ENCODE peak calls at places on chromosomes 6 and 20, in nine cellular contexts. One of them, this sample, is unnamed.

GRCh38 chr20:61300741-61301140 is 48.7 kb downstream of the CDH4 start:
- DNase-seq in GM23338: no peak
- DNase-seq in astrocyte: no peak
- DNase-seq in CD4-positive, alpha-beta T cell: no peak
- DNase-seq in cardiac muscle cell: no peak
- DNase-seq in mammary epithelial cell: no peak
- DNase-seq in SK-N-SH: no peak
- DNase-seq in heart left ventricle: no peak
- DNase-seq in psoas muscle: no peak
- DNase-seq in this sample: no peak

GRCh38 chr6:119241124-119241491 is 108.5 kb downstream of the MAN1A1 start:
- DNase-seq in GM23338: no peak
- DNase-seq in astrocyte: peak
- DNase-seq in CD4-positive, alpha-beta T cell: no peak
- DNase-seq in cardiac muscle cell: no peak
- DNase-seq in mammary epithelial cell: no peak
- DNase-seq in SK-N-SH: no peak
- DNase-seq in heart left ventricle: no peak
- DNase-seq in psoas muscle: no peak
- DNase-seq in this sample: no peak

GRCh38 chr20:35410613-35411012 is 1.2 kb downstream of the UQCC1 start:
- DNase-seq in GM23338: no peak
- DNase-seq in astrocyte: no peak
- DNase-seq in CD4-positive, alpha-beta T cell: no peak
- DNase-seq in cardiac muscle cell: no peak
- DNase-seq in mammary epithelial cell: no peak
- DNase-seq in SK-N-SH: no peak
- DNase-seq in heart left ventricle: no peak
- DNase-seq in psoas muscle: no peak
- DNase-seq in this sample: no peak

GRCh38 chr6:88982720-88983119 is 19.3 kb upstream of the RNGTT start:
- DNase-seq in GM23338: peak
- DNase-seq in astrocyte: peak
- DNase-seq in CD4-positive, alpha-beta T cell: no peak
- DNase-seq in cardiac muscle cell: peak
- DNase-seq in mammary epithelial cell: peak
- DNase-seq in SK-N-SH: peak
- DNase-seq in heart left ventricle: peak
- DNase-seq in psoas muscle: peak
- DNase-seq in this sample: no peak

GRCh38 chr6:47294990-47295389 is 14.7 kb downstream of the TNFRSF21 start:
- DNase-seq in GM23338: no peak
- DNase-seq in astrocyte: no peak
- DNase-seq in CD4-positive, alpha-beta T cell: no peak
- DNase-seq in cardiac muscle cell: peak
- DNase-seq in mammary epithelial cell: no peak
- DNase-seq in SK-N-SH: no peak
- DNase-seq in heart left ventricle: no peak
- DNase-seq in psoas muscle: no peak
- DNase-seq in this sample: no peak

GRCh38 chr20:3461191-3461874 is 9.5 kb upstream of the ATRN start:
- DNase-seq in GM23338: peak
- DNase-seq in astrocyte: no peak
- DNase-seq in CD4-positive, alpha-beta T cell: no peak
- DNase-seq in cardiac muscle cell: no peak
- DNase-seq in mammary epithelial cell: no peak
- DNase-seq in SK-N-SH: no peak
- DNase-seq in heart left ventricle: no peak
- DNase-seq in psoas muscle: no peak
- DNase-seq in this sample: no peak

GRCh38 chr6:81451787-81452186 is 300.7 kb downstream of the TENT5A start:
- DNase-seq in GM23338: peak
- DNase-seq in astrocyte: peak
- DNase-seq in CD4-positive, alpha-beta T cell: no peak
- DNase-seq in cardiac muscle cell: no peak
- DNase-seq in mammary epithelial cell: peak
- DNase-seq in SK-N-SH: no peak
- DNase-seq in heart left ventricle: peak
- DNase-seq in psoas muscle: no peak
- DNase-seq in this sample: no peak

GRCh38 chr6:167734662-167735497 is 91.8 kb upstream of the AFDN start:
- DNase-seq in GM23338: no peak
- DNase-seq in astrocyte: no peak
- DNase-seq in CD4-positive, alpha-beta T cell: no peak
- DNase-seq in cardiac muscle cell: no peak
- DNase-seq in mammary epithelial cell: no peak
- DNase-seq in SK-N-SH: no peak
- DNase-seq in heart left ventricle: no peak
- DNase-seq in psoas muscle: no peak
- DNase-seq in this sample: no peak

GRCh38 chr20:40080059-40080652 is 608.9 kb downstream of the MAFB start:
- DNase-seq in GM23338: peak
- DNase-seq in astrocyte: no peak
- DNase-seq in CD4-positive, alpha-beta T cell: no peak
- DNase-seq in cardiac muscle cell: no peak
- DNase-seq in mammary epithelial cell: no peak
- DNase-seq in SK-N-SH: no peak
- DNase-seq in heart left ventricle: no peak
- DNase-seq in psoas muscle: no peak
- DNase-seq in this sample: no peak

GRCh38 chr20:40082436-40082835 is 606.6 kb downstream of the MAFB start:
- DNase-seq in GM23338: no peak
- DNase-seq in astrocyte: no peak
- DNase-seq in CD4-positive, alpha-beta T cell: no peak
- DNase-seq in cardiac muscle cell: no peak
- DNase-seq in mammary epithelial cell: no peak
- DNase-seq in SK-N-SH: no peak
- DNase-seq in heart left ventricle: no peak
- DNase-seq in psoas muscle: no peak
- DNase-seq in this sample: no peak

GRCh38 chr20:40087496-40087895 is 601.5 kb downstream of the MAFB start:
- DNase-seq in GM23338: no peak
- DNase-seq in astrocyte: no peak
- DNase-seq in CD4-positive, alpha-beta T cell: no peak
- DNase-seq in cardiac muscle cell: no peak
- DNase-seq in mammary epithelial cell: no peak
- DNase-seq in SK-N-SH: no peak
- DNase-seq in heart left ventricle: no peak
- DNase-seq in psoas muscle: no peak
- DNase-seq in this sample: no peak

GRCh38 chr20:40085513-40085912 is 603.5 kb downstream of the MAFB start:
- DNase-seq in GM23338: no peak
- DNase-seq in astrocyte: no peak
- DNase-seq in CD4-positive, alpha-beta T cell: no peak
- DNase-seq in cardiac muscle cell: no peak
- DNase-seq in mammary epithelial cell: no peak
- DNase-seq in SK-N-SH: no peak
- DNase-seq in heart left ventricle: no peak
- DNase-seq in psoas muscle: no peak
- DNase-seq in this sample: no peak

DNA sequence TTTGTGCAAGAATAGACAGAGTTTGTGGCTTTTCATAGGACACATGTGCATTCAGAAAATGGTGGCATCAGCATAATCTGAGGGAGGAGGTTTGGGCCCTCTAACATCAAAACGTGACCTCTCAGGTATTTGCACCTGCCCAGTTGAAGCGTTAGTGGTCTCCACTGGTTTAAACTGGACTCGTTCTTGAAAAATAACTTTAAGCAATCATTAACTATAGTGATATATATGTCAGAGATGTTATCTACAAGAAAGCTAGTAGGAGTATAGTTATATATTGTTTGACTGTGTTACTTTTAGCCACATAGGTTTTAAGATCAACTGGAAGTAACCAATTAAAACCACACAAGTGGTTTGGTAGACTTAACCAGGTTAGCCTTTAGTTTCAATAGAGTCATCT is 607.4 kb downstream of the MAFB start:
- DNase-seq in GM23338: no peak
- DNase-seq in astrocyte: no peak
- DNase-seq in CD4-positive, alpha-beta T cell: no peak
- DNase-seq in cardiac muscle cell: no peak
- DNase-seq in mammary epithelial cell: no peak
- DNase-seq in SK-N-SH: no peak
- DNase-seq in heart left ventricle: no peak
- DNase-seq in psoas muscle: no peak
- DNase-seq in this sample: no peak
- TF ChIP-seq CTCF in GM23338: no peak
- TF ChIP-seq CTCF in astrocyte: no peak
- TF ChIP-seq CTCF in CD4-positive, alpha-beta T cell: no peak
- TF ChIP-seq CTCF in cardiac muscle cell: no peak
- TF ChIP-seq CTCF in mammary epithelial cell: no peak
- TF ChIP-seq CTCF in SK-N-SH: no peak
- TF ChIP-seq CTCF in heart left ventricle: no peak
- TF ChIP-seq CTCF in psoas muscle: no peak
- TF ChIP-seq CTCF in this sample: no peak

GRCh38 chr20:5919634-5920544 is 30.4 kb downstream of the TRMT6 start:
- DNase-seq in GM23338: no peak
- DNase-seq in astrocyte: peak
- DNase-seq in CD4-positive, alpha-beta T cell: no peak
- DNase-seq in cardiac muscle cell: no peak
- DNase-seq in mammary epithelial cell: peak
- DNase-seq in SK-N-SH: no peak
- DNase-seq in heart left ventricle: no peak
- DNase-seq in psoas muscle: no peak
- DNase-seq in this sample: no peak

GRCh38 chr20:5914859-5915258 is 35.5 kb downstream of the TRMT6 start:
- DNase-seq in GM23338: peak
- DNase-seq in astrocyte: no peak
- DNase-seq in CD4-positive, alpha-beta T cell: no peak
- DNase-seq in cardiac muscle cell: no peak
- DNase-seq in mammary epithelial cell: no peak
- DNase-seq in SK-N-SH: no peak
- DNase-seq in heart left ventricle: no peak
- DNase-seq in psoas muscle: no peak
- DNase-seq in this sample: no peak

GRCh38 chr20:5923493-5923892 is 26.8 kb downstream of the TRMT6 start:
- DNase-seq in GM23338: no peak
- DNase-seq in astrocyte: no peak
- DNase-seq in CD4-positive, alpha-beta T cell: no peak
- DNase-seq in cardiac muscle cell: no peak
- DNase-seq in mammary epithelial cell: no peak
- DNase-seq in SK-N-SH: no peak
- DNase-seq in heart left ventricle: no peak
- DNase-seq in psoas muscle: no peak
- DNase-seq in this sample: no peak

GRCh38 chr20:5920581-5920980 is 29.8 kb downstream of the TRMT6 start:
- DNase-seq in GM23338: no peak
- DNase-seq in astrocyte: no peak
- DNase-seq in CD4-positive, alpha-beta T cell: no peak
- DNase-seq in cardiac muscle cell: no peak
- DNase-seq in mammary epithelial cell: no peak
- DNase-seq in SK-N-SH: no peak
- DNase-seq in heart left ventricle: no peak
- DNase-seq in psoas muscle: no peak
- DNase-seq in this sample: peak

GRCh38 chr20:5918856-5919633 is 31.3 kb downstream of the TRMT6 start:
- DNase-seq in GM23338: no peak
- DNase-seq in astrocyte: peak
- DNase-seq in CD4-positive, alpha-beta T cell: no peak
- DNase-seq in cardiac muscle cell: no peak
- DNase-seq in mammary epithelial cell: peak
- DNase-seq in SK-N-SH: no peak
- DNase-seq in heart left ventricle: no peak
- DNase-seq in psoas muscle: no peak
- DNase-seq in this sample: no peak
- H3K27ac ChIP-seq in GM23338: no peak
- H3K27ac ChIP-seq in astrocyte: peak
- H3K27ac ChIP-seq in CD4-positive, alpha-beta T cell: no peak
- H3K27ac ChIP-seq in cardiac muscle cell: no peak
- H3K27ac ChIP-seq in mammary epithelial cell: peak
- H3K27ac ChIP-seq in SK-N-SH: peak
- H3K27ac ChIP-seq in heart left ventricle: no peak
- H3K27ac ChIP-seq in psoas muscle: no peak
- H3K27ac ChIP-seq in this sample: no peak

GRCh38 chr6:11586117-11586516 is 48.6 kb downstream of the TMEM170B start:
- DNase-seq in GM23338: no peak
- DNase-seq in astrocyte: peak
- DNase-seq in CD4-positive, alpha-beta T cell: no peak
- DNase-seq in cardiac muscle cell: no peak
- DNase-seq in mammary epithelial cell: no peak
- DNase-seq in SK-N-SH: no peak
- DNase-seq in heart left ventricle: no peak
- DNase-seq in psoas muscle: no peak
- DNase-seq in this sample: no peak

GRCh38 chr6:11586574-11586973 is 49.0 kb downstream of the TMEM170B start:
- DNase-seq in GM23338: peak
- DNase-seq in astrocyte: peak
- DNase-seq in CD4-positive, alpha-beta T cell: no peak
- DNase-seq in cardiac muscle cell: no peak
- DNase-seq in mammary epithelial cell: peak
- DNase-seq in SK-N-SH: no peak
- DNase-seq in heart left ventricle: no peak
- DNase-seq in psoas muscle: no peak
- DNase-seq in this sample: no peak

GRCh38 chr6:11585426-11586016 is 48.0 kb downstream of the TMEM170B start:
- DNase-seq in GM23338: peak
- DNase-seq in astrocyte: no peak
- DNase-seq in CD4-positive, alpha-beta T cell: no peak
- DNase-seq in cardiac muscle cell: peak
- DNase-seq in mammary epithelial cell: peak
- DNase-seq in SK-N-SH: peak
- DNase-seq in heart left ventricle: no peak
- DNase-seq in psoas muscle: no peak
- DNase-seq in this sample: no peak

GRCh38 chr6:11592289-11592906 is 54.8 kb downstream of the TMEM170B start:
- DNase-seq in GM23338: no peak
- DNase-seq in astrocyte: no peak
- DNase-seq in CD4-positive, alpha-beta T cell: no peak
- DNase-seq in cardiac muscle cell: no peak
- DNase-seq in mammary epithelial cell: no peak
- DNase-seq in SK-N-SH: no peak
- DNase-seq in heart left ventricle: peak
- DNase-seq in psoas muscle: no peak
- DNase-seq in this sample: no peak

DNA sequence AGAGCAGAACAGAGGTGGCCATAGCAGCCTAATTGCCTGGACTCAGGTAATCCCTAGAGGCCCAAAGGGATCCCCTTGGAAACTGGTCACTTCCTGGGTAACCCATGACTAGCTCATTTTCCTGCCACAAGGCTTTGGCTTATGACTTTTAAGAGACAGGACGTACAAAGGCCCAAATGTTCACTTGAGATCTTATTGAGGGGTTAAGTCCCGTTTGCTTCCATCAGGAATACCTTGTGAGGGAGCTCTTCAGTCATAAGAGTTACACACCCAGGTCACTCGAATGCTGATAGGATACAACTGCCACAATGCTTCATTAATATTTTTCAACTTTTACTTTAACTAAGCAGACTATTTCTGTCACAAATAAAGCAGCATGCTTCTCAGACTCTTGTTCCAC is 51.7 kb downstream of the TMEM170B start:
- DNase-seq in GM23338: no peak
- DNase-seq in astrocyte: no peak
- DNase-seq in CD4-positive, alpha-beta T cell: no peak
- DNase-seq in cardiac muscle cell: no peak
- DNase-seq in mammary epithelial cell: no peak
- DNase-seq in SK-N-SH: no peak
- DNase-seq in heart left ventricle: no peak
- DNase-seq in psoas muscle: no peak
- DNase-seq in this sample: no peak
- TF ChIP-seq CTCF in GM23338: no peak
- TF ChIP-seq CTCF in astrocyte: no peak
- TF ChIP-seq CTCF in CD4-positive, alpha-beta T cell: no peak
- TF ChIP-seq CTCF in cardiac muscle cell: no peak
- TF ChIP-seq CTCF in mammary epithelial cell: no peak
- TF ChIP-seq CTCF in SK-N-SH: no peak
- TF ChIP-seq CTCF in heart left ventricle: no peak
- TF ChIP-seq CTCF in psoas muscle: no peak
- TF ChIP-seq CTCF in this sample: no peak

GRCh38 chr6:169145476-169145875 is 108.2 kb downstream of the THBS2 start:
- DNase-seq in GM23338: no peak
- DNase-seq in astrocyte: no peak
- DNase-seq in CD4-positive, alpha-beta T cell: no peak
- DNase-seq in cardiac muscle cell: no peak
- DNase-seq in mammary epithelial cell: no peak
- DNase-seq in SK-N-SH: no peak
- DNase-seq in heart left ventricle: no peak
- DNase-seq in psoas muscle: no peak
- DNase-seq in this sample: no peak

GRCh38 chr6:169140986-169141495 is 112.6 kb downstream of the THBS2 start:
- DNase-seq in GM23338: no peak
- DNase-seq in astrocyte: no peak
- DNase-seq in CD4-positive, alpha-beta T cell: no peak
- DNase-seq in cardiac muscle cell: no peak
- DNase-seq in mammary epithelial cell: no peak
- DNase-seq in SK-N-SH: no peak
- DNase-seq in heart left ventricle: no peak
- DNase-seq in psoas muscle: no peak
- DNase-seq in this sample: no peak

GRCh38 chr6:169139179-169139971 is 114.3 kb downstream of the THBS2 start:
- DNase-seq in GM23338: no peak
- DNase-seq in astrocyte: no peak
- DNase-seq in CD4-positive, alpha-beta T cell: no peak
- DNase-seq in cardiac muscle cell: no peak
- DNase-seq in mammary epithelial cell: no peak
- DNase-seq in SK-N-SH: no peak
- DNase-seq in heart left ventricle: no peak
- DNase-seq in psoas muscle: no peak
- DNase-seq in this sample: no peak

GRCh38 chr6:169144356-169144755 is 109.3 kb downstream of the THBS2 start:
- DNase-seq in GM23338: no peak
- DNase-seq in astrocyte: no peak
- DNase-seq in CD4-positive, alpha-beta T cell: no peak
- DNase-seq in cardiac muscle cell: no peak
- DNase-seq in mammary epithelial cell: no peak
- DNase-seq in SK-N-SH: no peak
- DNase-seq in heart left ventricle: no peak
- DNase-seq in psoas muscle: no peak
- DNase-seq in this sample: no peak

DNA sequence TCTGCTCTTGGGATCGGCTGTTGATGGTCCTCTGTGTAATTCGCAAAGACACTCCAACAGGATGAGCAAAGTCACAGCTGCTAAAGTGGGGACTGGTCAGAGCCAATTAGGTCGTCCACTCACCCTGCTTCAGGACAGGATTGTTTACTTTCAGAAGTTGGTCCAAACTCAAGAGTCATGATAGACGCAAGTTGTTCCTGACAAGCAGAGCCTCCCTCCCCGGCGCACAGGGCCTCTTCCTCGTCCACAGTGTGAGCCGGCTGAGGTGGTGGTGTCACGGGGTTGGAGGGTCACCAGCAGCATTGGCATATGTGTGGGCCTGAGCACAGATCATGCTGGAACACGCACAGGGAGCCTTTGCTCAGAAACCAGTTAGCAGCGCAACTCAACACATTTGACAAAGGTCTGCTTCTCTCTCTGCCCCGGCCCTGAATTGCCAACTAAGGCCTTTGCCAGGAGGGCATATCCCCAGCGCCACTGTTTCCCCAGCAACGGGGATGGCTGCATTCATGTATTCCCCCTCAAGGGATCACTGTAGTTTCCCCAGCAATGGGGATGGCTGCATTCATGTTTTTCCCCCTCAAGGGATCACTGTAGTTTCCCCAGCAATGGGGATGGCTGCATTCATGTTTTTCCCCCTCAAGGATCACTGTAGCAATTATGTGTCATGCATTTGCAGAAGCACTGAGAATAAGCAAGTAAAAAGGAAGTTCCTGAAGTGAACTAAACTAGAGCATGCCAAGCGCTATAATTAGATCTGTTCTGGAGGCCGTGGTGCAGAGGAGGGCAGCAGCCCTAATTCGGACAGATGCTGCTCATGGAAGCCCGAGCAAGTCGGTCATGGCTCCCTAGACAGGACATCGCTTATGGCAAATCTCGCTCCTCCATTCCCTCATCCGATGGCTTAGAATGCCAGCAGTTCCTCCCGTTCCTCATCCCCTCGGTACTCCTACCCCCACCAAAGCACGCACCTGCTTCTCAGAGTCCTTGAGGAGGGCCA is 111.6 kb downstream of the THBS2 start:
- DNase-seq in GM23338: no peak
- DNase-seq in astrocyte: peak
- DNase-seq in CD4-positive, alpha-beta T cell: no peak
- DNase-seq in cardiac muscle cell: no peak
- DNase-seq in mammary epithelial cell: no peak
- DNase-seq in SK-N-SH: no peak
- DNase-seq in heart left ventricle: peak
- DNase-seq in psoas muscle: peak
- DNase-seq in this sample: no peak
- H3K27ac ChIP-seq in GM23338: no peak
- H3K27ac ChIP-seq in astrocyte: no peak
- H3K27ac ChIP-seq in CD4-positive, alpha-beta T cell: no peak
- H3K27ac ChIP-seq in cardiac muscle cell: no peak
- H3K27ac ChIP-seq in mammary epithelial cell: no peak
- H3K27ac ChIP-seq in SK-N-SH: no peak
- H3K27ac ChIP-seq in heart left ventricle: peak
- H3K27ac ChIP-seq in psoas muscle: peak
- H3K27ac ChIP-seq in this sample: no peak

This sample was measured in WERI-Rb-1.